ENCODE peak calls at places on chromosomes 1 and 21, in seven cellular contexts. O is GM23248; L is AG04450; T is heart right ventricle; R is CD4-positive, CD25-positive, alpha-beta regulatory T cell; B is heart left ventricle; D is body of pancreas. Q is an unnamed sample.

GRCh38 chr21:37909936-37910335 is 6.3 kb downstream of the KCNJ6 start:
- DNase-seq in O (no peak), L (no peak), T (no peak), R (no peak), B (no peak), D (no peak), Q (no peak)

GRCh38 chr21:34517039-34517438 is 5.0 kb upstream of the KCNE1 start:
- DNase-seq in O (no peak), L (no peak), T (no peak), R (no peak), B (no peak), D (no peak), Q (no peak)

GRCh38 chr1:216450252-216450651 is 27.0 kb upstream of the USH2A start:
- DNase-seq in O (no peak), L (no peak), T (no peak), R (no peak), B (no peak), D (no peak), Q (no peak)

GRCh38 chr1:39462074-39462473 is 29.4 kb upstream of the BMP8A start:
- DNase-seq in O (peak; percentile 58), L (peak; percentile 26), T (no peak), R (no peak), B (no peak), D (no peak), Q (no peak)

GRCh38 chr1:213761845-213762407 is 225.8 kb upstream of the PROX1 start:
- DNase-seq in O (peak; percentile 1), L (no peak), T (no peak), R (no peak), B (no peak), D (no peak), Q (no peak)

GRCh38 chr1:215665212-215665611 is 98.1 kb downstream of the KCTD3 start:
- DNase-seq in O (peak; percentile 76), L (peak; percentile 46), T (no peak), R (no peak), B (no peak), D (no peak), Q (no peak)

GRCh38 chr1:113811353-113811887 is 856 bp downstream of the RSBN1 start:
- DNase-seq in O (peak; percentile 60), L (no peak), T (peak; percentile 45), R (peak; percentile 9), B (no peak), D (no peak), Q (peak; percentile 45)

GRCh38 chr1:172662464-172663109 is 3.7 kb downstream of the FASLG start:
- DNase-seq in O (peak; percentile 82), L (peak; percentile 26), T (no peak), R (peak; percentile 34), B (no peak), D (peak; percentile 43), Q (peak; percentile 42)

GRCh38 chr1:201335174-201335870 is 42.2 kb downstream of the TNNT2 start:
- DNase-seq in O (no peak), L (no peak), T (no peak), R (no peak), B (no peak), D (no peak), Q (no peak)

DNA sequence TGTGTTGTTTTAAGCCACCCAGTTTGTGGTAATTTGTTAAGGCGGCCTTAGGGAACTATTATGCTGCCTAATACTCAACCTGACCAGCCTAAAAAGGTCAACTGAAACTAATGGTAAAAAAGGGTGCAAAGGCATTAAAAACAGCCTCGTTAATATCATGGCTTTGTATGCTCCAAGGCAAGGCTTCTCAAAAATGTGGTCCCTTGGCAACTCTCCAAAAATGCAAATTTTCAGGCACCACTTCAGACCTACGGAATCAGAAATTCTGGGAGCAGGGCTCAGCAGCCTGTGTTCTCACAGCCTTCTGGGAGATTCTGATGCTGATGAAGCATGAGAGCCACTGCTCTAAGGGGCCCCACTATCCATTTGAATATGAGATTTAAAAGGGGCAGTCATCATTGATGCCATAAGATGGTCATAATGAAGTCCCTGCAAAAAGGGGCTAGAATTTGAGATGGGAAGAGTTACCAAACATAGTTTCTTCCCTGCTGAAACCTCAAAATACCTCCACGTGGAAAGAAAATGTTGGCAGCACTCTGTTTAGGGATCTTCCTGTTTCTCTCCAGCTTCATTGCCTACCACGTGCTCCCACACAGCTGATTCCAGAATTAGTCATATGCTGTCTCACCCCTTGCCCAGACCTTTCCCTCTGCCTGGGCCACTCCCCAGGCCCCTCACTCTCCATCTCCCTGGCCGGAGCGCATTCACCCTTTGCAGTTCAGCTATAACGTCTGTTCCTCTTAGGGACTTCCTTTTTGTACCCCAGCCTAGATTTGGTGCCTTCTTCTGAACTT is 46.7 kb downstream of the PHC2 start:
- DNase-seq in O (peak; percentile 80), L (no peak), T (no peak), R (no peak), B (no peak), D (no peak), Q (no peak)
- H3K27ac ChIP-seq in O (peak overlapping the region; percentile 61), L (peak overlapping the region; percentile 67), T (no peak overlapping the region), R (no peak overlapping the region), B (peak overlapping the region; percentile 76), D (no peak overlapping the region), Q (no peak overlapping the region)

DNA sequence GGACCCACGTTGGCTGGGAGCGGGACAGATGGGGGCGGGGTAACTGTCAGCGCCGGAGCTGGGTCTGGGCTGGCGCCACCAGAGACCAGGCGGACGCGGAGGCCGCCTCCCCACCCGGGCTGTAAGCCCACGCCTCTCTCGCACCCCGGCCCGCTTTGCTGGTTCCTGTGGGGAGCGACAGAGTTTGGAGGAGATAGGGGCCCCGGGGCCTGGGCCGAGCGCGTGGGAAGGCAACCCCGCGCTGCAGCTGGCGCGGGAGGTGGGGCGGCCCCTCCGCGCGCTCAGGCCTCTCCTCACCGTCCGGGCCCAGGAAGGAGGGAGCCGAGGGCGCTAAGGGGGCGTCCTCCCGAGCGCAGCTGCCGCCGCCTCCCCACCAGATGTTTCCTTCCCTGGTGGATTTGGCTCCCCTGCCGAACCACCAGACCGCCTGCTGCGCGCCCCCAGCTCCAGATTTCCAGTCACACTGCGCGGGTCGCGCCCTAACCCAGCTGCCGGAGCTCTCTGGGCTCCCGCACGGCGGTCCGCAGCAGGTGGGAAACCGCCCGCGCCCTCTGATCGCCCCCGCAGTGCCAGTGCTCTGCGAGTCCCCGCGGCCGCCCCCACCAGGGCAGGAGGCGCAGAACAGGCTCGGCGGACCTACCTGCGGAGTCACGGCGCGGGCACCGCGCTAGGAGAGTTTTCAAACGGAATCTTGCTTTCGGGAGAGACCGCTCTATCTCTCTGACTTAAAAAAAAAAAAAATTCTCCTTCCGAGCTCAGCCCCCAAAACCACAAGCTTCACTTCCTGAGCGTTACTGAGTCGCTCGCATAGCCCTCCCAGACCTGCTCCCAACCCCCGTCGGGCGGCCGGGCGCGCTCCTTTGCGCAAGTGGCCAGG is 1.1 kb downstream of the GFI1 start:
- DNase-seq in O (peak; percentile 36), L (no peak), T (no peak), R (peak; percentile 57), B (no peak), D (peak; percentile 87), Q (no peak)
- H3K27ac ChIP-seq in O (no peak overlapping the region), L (no peak overlapping the region), T (no peak overlapping the region), R (peak overlapping the region; percentile 65), B (no peak overlapping the region), D (peak overlapping the region; percentile 97), Q (no peak overlapping the region)

GRCh38 chr21:44867999-44868700 is 5.3 kb downstream of the PTTG1IP start:
- DNase-seq in O (no peak), L (no peak), T (no peak), R (peak; percentile 24), B (no peak), D (no peak), Q (no peak)

GRCh38 chr21:44868707-44869106 is 4.8 kb downstream of the PTTG1IP start:
- DNase-seq in O (no peak), L (no peak), T (no peak), R (no peak), B (no peak), D (no peak), Q (no peak)

GRCh38 chr21:44871576-44872265 is 1.8 kb downstream of the PTTG1IP start:
- DNase-seq in O (peak; percentile 94), L (no peak), T (no peak), R (no peak), B (peak; percentile 64), D (peak; percentile 58), Q (peak; percentile 64)

GRCh38 chr21:44870748-44871495 is 2.6 kb downstream of the PTTG1IP start:
- DNase-seq in O (no peak), L (no peak), T (peak; percentile 68), R (no peak), B (peak; percentile 86), D (no peak), Q (peak; percentile 28)

DNA sequence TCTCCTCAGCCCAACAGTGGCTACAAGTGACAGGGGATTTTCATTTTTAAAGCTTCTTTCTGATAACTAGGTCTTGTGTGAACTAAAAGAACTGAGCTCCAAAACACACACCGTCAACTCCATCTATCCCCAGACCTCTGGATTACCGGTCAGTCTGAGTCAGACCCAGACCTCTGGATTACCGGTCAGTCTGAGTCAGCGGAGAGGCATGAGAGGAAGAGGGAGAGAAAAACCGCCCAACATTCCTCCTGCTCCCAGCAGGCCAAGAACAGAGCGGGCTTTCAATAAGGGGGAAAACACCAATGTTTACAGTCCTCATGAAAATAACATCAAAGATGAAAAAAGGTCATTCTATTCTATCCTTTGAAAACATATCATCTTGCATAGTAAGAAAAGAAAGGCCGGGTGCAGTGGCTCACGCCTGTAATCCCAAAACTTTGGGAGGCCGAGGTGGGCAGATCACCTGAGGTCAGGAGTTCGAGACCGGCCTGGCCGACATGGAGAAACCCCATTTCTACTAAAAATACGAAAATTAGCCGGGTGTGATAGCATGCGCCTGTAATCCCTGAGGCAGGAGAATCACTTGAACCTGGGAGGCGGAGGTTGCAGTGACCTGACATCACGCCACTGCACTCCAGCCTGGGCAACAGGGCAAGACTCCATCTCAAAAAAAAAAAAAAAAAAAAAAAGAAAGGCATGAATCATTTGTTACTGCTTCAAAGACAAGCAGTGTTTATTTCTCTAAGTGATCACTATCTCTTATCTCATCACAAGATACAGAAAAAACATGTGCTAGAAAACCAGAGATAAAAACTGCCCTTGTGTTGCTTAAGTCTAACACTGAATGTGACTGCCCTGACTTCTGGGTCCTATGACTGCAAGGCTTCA is 3.4 kb downstream of the PTTG1IP start:
- DNase-seq in O (peak; percentile 96), L (peak; percentile 84), T (peak; percentile 57), R (no peak), B (peak; percentile 79), D (peak; percentile 71), Q (no peak)
- H3K27ac ChIP-seq in O (peak overlapping the region; percentile 70), L (peak overlapping the region; percentile 88), T (peak overlapping the region; percentile 83), R (peak overlapping the region; percentile 67), B (peak overlapping the region; percentile 94), D (peak overlapping the region; percentile 45), Q (peak overlapping the region; percentile 95)

GRCh38 chr1:55129194-55129728 is 85.9 kb downstream of the USP24 start:
- DNase-seq in O (peak; percentile 76), L (peak; percentile 39), T (peak; percentile 28), R (no peak), B (peak; percentile 31), D (peak; percentile 54), Q (no peak)
- H3K27ac ChIP-seq in O (peak overlapping the region; percentile 36), L (no peak overlapping the region), T (no peak overlapping the region), R (no peak overlapping the region), B (no peak overlapping the region), D (no peak overlapping the region), Q (no peak overlapping the region)

GRCh38 chr1:45518910-45519309 is 2.8 kb downstream of the PRDX1 start:
- DNase-seq in O (no peak), L (no peak), T (no peak), R (no peak), B (no peak), D (no peak), Q (no peak)
- H3K27ac ChIP-seq in O (no peak overlapping the region), L (no peak overlapping the region), T (no peak overlapping the region), R (no peak overlapping the region), B (no peak overlapping the region), D (no peak overlapping the region), Q (no peak overlapping the region)